ENCODE peak calls at places on chromosomes 13 and 19, in nine cellular contexts. One of them, this sample, is unnamed.

GRCh38 chr13:31276386-31276785 is 76.6 kb downstream of the B3GLCT start:
- DNase-seq in epithelial cell of proximal tubule: no peak
- DNase-seq in fibroblast of lung: peak
- DNase-seq in AG10803: no peak
- DNase-seq in omental fat pad: no peak
- DNase-seq in B cell: no peak
- DNase-seq in choroid plexus epithelial cell: peak
- DNase-seq in MCF 10A: no peak
- DNase-seq in type B pancreatic cell: no peak
- DNase-seq in this sample: no peak

GRCh38 chr19:17076539-17076919 is 952 bp downstream of the MYO9B start:
- DNase-seq in AG10803: peak
- DNase-seq in epithelial cell of proximal tubule: no peak
- DNase-seq in B cell: no peak
- DNase-seq in type B pancreatic cell: no peak
- DNase-seq in fibroblast of lung: no peak
- DNase-seq in omental fat pad: no peak
- DNase-seq in choroid plexus epithelial cell: no peak
- DNase-seq in MCF 10A: peak
- DNase-seq in this sample: peak

GRCh38 chr19:47230122-47230920 is 678 bp downstream of the BBC3 start:
- DNase-seq in epithelial cell of proximal tubule: no peak
- DNase-seq in MCF 10A: peak
- DNase-seq in choroid plexus epithelial cell: peak
- DNase-seq in fibroblast of lung: peak
- DNase-seq in omental fat pad: peak
- DNase-seq in B cell: peak
- DNase-seq in type B pancreatic cell: peak
- DNase-seq in AG10803: peak
- DNase-seq in this sample: peak

GRCh38 chr19:35224681-35225604 is 3.6 kb downstream of the FAM187B start:
- DNase-seq in fibroblast of lung: no peak
- DNase-seq in B cell: peak
- DNase-seq in omental fat pad: no peak
- DNase-seq in type B pancreatic cell: peak
- DNase-seq in AG10803: no peak
- DNase-seq in choroid plexus epithelial cell: no peak
- DNase-seq in MCF 10A: no peak
- DNase-seq in epithelial cell of proximal tubule: no peak
- DNase-seq in this sample: no peak

GRCh38 chr19:39499082-39499642 is 415 bp downstream of the DLL3 start:
- DNase-seq in choroid plexus epithelial cell: peak
- DNase-seq in B cell: peak
- DNase-seq in MCF 10A: no peak
- DNase-seq in omental fat pad: no peak
- DNase-seq in epithelial cell of proximal tubule: no peak
- DNase-seq in AG10803: no peak
- DNase-seq in type B pancreatic cell: peak
- DNase-seq in fibroblast of lung: peak
- DNase-seq in this sample: no peak

GRCh38 chr13:78586706-78587105 is 16.6 kb downstream of the POU4F1 start:
- DNase-seq in omental fat pad: no peak
- DNase-seq in B cell: no peak
- DNase-seq in AG10803: no peak
- DNase-seq in fibroblast of lung: no peak
- DNase-seq in epithelial cell of proximal tubule: no peak
- DNase-seq in MCF 10A: no peak
- DNase-seq in type B pancreatic cell: no peak
- DNase-seq in choroid plexus epithelial cell: no peak
- DNase-seq in this sample: no peak

GRCh38 chr13:23735329-23735728 is 153.9 kb downstream of the MIPEP start:
- DNase-seq in AG10803: no peak
- DNase-seq in omental fat pad: no peak
- DNase-seq in B cell: no peak
- DNase-seq in epithelial cell of proximal tubule: no peak
- DNase-seq in MCF 10A: no peak
- DNase-seq in fibroblast of lung: no peak
- DNase-seq in type B pancreatic cell: no peak
- DNase-seq in choroid plexus epithelial cell: no peak
- DNase-seq in this sample: no peak

GRCh38 chr19:7533925-7534480 is 1.5 kb upstream of the PNPLA6 start:
- DNase-seq in choroid plexus epithelial cell: peak
- DNase-seq in AG10803: peak
- DNase-seq in epithelial cell of proximal tubule: no peak
- DNase-seq in fibroblast of lung: peak
- DNase-seq in type B pancreatic cell: no peak
- DNase-seq in omental fat pad: no peak
- DNase-seq in B cell: peak
- DNase-seq in MCF 10A: peak
- DNase-seq in this sample: peak

GRCh38 chr13:31314961-31315360 is 115.2 kb downstream of the B3GLCT start:
- DNase-seq in type B pancreatic cell: no peak
- DNase-seq in fibroblast of lung: no peak
- DNase-seq in epithelial cell of proximal tubule: no peak
- DNase-seq in B cell: no peak
- DNase-seq in choroid plexus epithelial cell: no peak
- DNase-seq in omental fat pad: no peak
- DNase-seq in AG10803: no peak
- DNase-seq in MCF 10A: no peak
- DNase-seq in this sample: no peak

GRCh38 chr13:28532226-28533048 is 37.5 kb upstream of the FLT1 start:
- DNase-seq in AG10803: no peak
- DNase-seq in type B pancreatic cell: no peak
- DNase-seq in fibroblast of lung: no peak
- DNase-seq in MCF 10A: no peak
- DNase-seq in choroid plexus epithelial cell: peak
- DNase-seq in epithelial cell of proximal tubule: no peak
- DNase-seq in omental fat pad: no peak
- DNase-seq in B cell: peak
- DNase-seq in this sample: no peak

GRCh38 chr13:95708390-95708774 is 31.4 kb downstream of the DNAJC3 start:
- DNase-seq in type B pancreatic cell: no peak
- DNase-seq in B cell: no peak
- DNase-seq in choroid plexus epithelial cell: no peak
- DNase-seq in MCF 10A: no peak
- DNase-seq in AG10803: no peak
- DNase-seq in fibroblast of lung: no peak
- DNase-seq in omental fat pad: no peak
- DNase-seq in epithelial cell of proximal tubule: no peak
- DNase-seq in this sample: no peak

GRCh38 chr19:710767-711166 is 2.0 kb downstream of the PALM start:
- DNase-seq in B cell: no peak
- DNase-seq in AG10803: peak
- DNase-seq in epithelial cell of proximal tubule: no peak
- DNase-seq in fibroblast of lung: peak
- DNase-seq in type B pancreatic cell: no peak
- DNase-seq in MCF 10A: no peak
- DNase-seq in omental fat pad: no peak
- DNase-seq in choroid plexus epithelial cell: no peak
- DNase-seq in this sample: no peak

GRCh38 chr19:58088521-58089052 is 9.4 kb downstream of the ZSCAN18 start:
- DNase-seq in fibroblast of lung: no peak
- DNase-seq in choroid plexus epithelial cell: no peak
- DNase-seq in type B pancreatic cell: no peak
- DNase-seq in MCF 10A: no peak
- DNase-seq in B cell: no peak
- DNase-seq in omental fat pad: no peak
- DNase-seq in epithelial cell of proximal tubule: no peak
- DNase-seq in AG10803: no peak
- DNase-seq in this sample: no peak

GRCh38 chr13:59547950-59548349 is 615.8 kb downstream of the DIAPH3 start:
- DNase-seq in type B pancreatic cell: no peak
- DNase-seq in B cell: no peak
- DNase-seq in AG10803: no peak
- DNase-seq in omental fat pad: no peak
- DNase-seq in choroid plexus epithelial cell: no peak
- DNase-seq in MCF 10A: no peak
- DNase-seq in epithelial cell of proximal tubule: no peak
- DNase-seq in fibroblast of lung: no peak
- DNase-seq in this sample: no peak
- TF ChIP-seq CTCF in type B pancreatic cell: no peak
- TF ChIP-seq CTCF in B cell: no peak
- TF ChIP-seq CTCF in AG10803: no peak
- TF ChIP-seq CTCF in omental fat pad: no peak
- TF ChIP-seq CTCF in choroid plexus epithelial cell: peak
- TF ChIP-seq CTCF in MCF 10A: no peak
- TF ChIP-seq CTCF in epithelial cell of proximal tubule: no peak
- TF ChIP-seq CTCF in fibroblast of lung: no peak
- TF ChIP-seq CTCF in this sample: no peak

GRCh38 chr13:57627663-57628062 is 3.9 kb upstream of the PCDH17 start:
- DNase-seq in type B pancreatic cell: no peak
- DNase-seq in fibroblast of lung: peak
- DNase-seq in choroid plexus epithelial cell: peak
- DNase-seq in AG10803: peak
- DNase-seq in MCF 10A: peak
- DNase-seq in B cell: no peak
- DNase-seq in omental fat pad: no peak
- DNase-seq in epithelial cell of proximal tubule: no peak
- DNase-seq in this sample: no peak
- TF ChIP-seq CTCF in type B pancreatic cell: peak
- TF ChIP-seq CTCF in fibroblast of lung: peak
- TF ChIP-seq CTCF in choroid plexus epithelial cell: peak
- TF ChIP-seq CTCF in AG10803: peak
- TF ChIP-seq CTCF in MCF 10A: peak
- TF ChIP-seq CTCF in B cell: peak
- TF ChIP-seq CTCF in omental fat pad: no peak
- TF ChIP-seq CTCF in epithelial cell of proximal tubule: peak
- TF ChIP-seq CTCF in this sample: peak

DNA sequence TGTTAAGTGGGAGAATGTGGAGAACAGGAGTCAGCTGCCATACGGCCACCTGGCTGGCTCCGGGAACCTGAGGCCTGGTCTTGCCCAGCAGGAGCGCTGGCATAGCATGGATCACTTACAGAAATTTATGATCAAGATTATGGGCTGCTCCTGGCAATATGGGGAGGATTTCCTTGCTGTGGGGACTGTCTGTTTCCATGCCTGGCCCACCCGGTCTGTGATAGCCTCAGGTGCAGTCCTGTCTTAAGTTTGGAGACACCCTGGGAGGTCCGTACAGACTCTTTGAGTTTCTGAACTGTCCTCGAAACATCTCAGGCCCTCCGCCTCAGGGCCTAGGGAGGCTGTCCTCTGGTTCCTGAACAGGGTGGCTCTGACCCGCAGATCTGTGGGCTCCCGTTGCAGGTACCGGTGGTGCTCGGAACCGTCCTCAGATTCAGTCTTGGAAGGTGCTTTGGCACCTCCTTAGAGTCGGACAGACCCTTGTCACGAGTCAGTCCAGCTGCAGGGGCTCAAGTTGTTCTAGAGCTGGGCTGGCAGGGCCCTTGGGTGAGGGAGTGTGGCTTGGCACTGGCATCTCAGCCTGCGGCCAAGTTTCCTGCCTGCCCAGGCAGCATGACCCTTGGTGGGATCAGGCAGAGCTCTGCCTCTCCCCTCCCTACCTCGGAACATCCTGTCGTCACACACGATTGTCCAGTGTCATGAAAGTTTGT is 4.9 kb downstream of the TFDP1 start:
- DNase-seq in fibroblast of lung: no peak
- DNase-seq in AG10803: no peak
- DNase-seq in MCF 10A: no peak
- DNase-seq in epithelial cell of proximal tubule: no peak
- DNase-seq in omental fat pad: no peak
- DNase-seq in choroid plexus epithelial cell: no peak
- DNase-seq in B cell: no peak
- DNase-seq in type B pancreatic cell: peak
- DNase-seq in this sample: no peak
- TF ChIP-seq CTCF in fibroblast of lung: no peak
- TF ChIP-seq CTCF in AG10803: no peak
- TF ChIP-seq CTCF in MCF 10A: no peak
- TF ChIP-seq CTCF in epithelial cell of proximal tubule: no peak
- TF ChIP-seq CTCF in omental fat pad: no peak
- TF ChIP-seq CTCF in choroid plexus epithelial cell: no peak
- TF ChIP-seq CTCF in B cell: no peak
- TF ChIP-seq CTCF in type B pancreatic cell: no peak
- TF ChIP-seq CTCF in this sample: no peak

GRCh38 chr19:18587962-18588610 is 512 bp upstream of the REX1BD start:
- DNase-seq in choroid plexus epithelial cell: no peak
- DNase-seq in MCF 10A: no peak
- DNase-seq in fibroblast of lung: no peak
- DNase-seq in omental fat pad: no peak
- DNase-seq in epithelial cell of proximal tubule: no peak
- DNase-seq in type B pancreatic cell: no peak
- DNase-seq in B cell: no peak
- DNase-seq in AG10803: no peak
- DNase-seq in this sample: no peak

GRCh38 chr19:18588611-18589379 is at the start of gene REX1BD:
- DNase-seq in B cell: peak
- DNase-seq in MCF 10A: peak
- DNase-seq in type B pancreatic cell: peak
- DNase-seq in choroid plexus epithelial cell: peak
- DNase-seq in epithelial cell of proximal tubule: no peak
- DNase-seq in fibroblast of lung: peak
- DNase-seq in AG10803: peak
- DNase-seq in omental fat pad: no peak
- DNase-seq in this sample: peak

GRCh38 chr19:18587561-18587960 is 1.0 kb upstream of the REX1BD start:
- DNase-seq in omental fat pad: no peak
- DNase-seq in MCF 10A: no peak
- DNase-seq in choroid plexus epithelial cell: no peak
- DNase-seq in B cell: no peak
- DNase-seq in fibroblast of lung: no peak
- DNase-seq in epithelial cell of proximal tubule: no peak
- DNase-seq in type B pancreatic cell: no peak
- DNase-seq in AG10803: no peak
- DNase-seq in this sample: no peak

GRCh38 chr19:18590273-18591272 is 2.0 kb downstream of the REX1BD start:
- DNase-seq in AG10803: peak
- DNase-seq in type B pancreatic cell: peak
- DNase-seq in B cell: no peak
- DNase-seq in omental fat pad: no peak
- DNase-seq in MCF 10A: peak
- DNase-seq in fibroblast of lung: peak
- DNase-seq in choroid plexus epithelial cell: peak
- DNase-seq in epithelial cell of proximal tubule: no peak
- DNase-seq in this sample: no peak

DNA sequence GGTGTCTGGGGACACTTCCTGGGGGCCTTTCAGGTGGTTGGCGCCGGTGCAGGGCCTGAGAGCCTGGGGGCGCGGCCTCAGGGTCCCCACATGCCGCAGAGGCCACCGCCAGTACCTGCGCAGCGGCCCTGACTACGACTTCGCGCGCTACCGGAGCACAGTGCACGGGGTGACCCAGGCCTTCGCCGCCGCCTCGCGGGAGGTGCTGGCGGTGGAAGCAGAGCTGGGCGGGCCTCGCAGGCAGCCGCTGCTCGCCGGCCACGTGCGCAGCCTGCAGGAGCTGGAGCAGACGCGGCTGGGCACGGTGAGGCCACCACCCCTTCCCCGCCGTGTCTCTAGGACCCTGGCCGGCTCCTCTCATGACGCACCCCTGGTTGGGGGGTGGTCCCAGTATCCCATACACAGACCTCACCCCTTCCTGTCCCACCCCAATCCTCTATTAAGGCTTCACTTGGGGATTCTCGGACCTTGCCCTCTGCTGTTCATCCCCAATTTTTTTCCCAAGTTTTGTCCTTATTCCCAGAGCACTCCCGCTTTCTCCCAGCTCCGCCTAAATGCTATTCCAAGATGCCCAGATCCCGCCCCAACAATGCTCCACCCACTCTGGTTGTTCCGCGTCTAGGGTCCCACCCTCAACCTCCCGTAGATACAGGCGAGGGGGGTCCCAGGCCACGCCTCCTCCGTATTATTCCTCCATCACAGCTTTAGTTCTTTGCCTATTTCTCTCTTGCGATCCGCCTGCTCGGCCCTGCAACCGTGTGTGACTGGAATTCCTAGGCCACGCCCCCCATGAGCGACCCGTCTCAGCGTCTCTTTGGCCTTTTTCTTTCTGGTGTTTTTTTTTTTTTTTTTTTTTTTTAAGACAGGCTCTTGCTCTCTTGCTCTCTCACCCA is 1.0 kb downstream of the REX1BD start:
- DNase-seq in MCF 10A: peak
- DNase-seq in omental fat pad: no peak
- DNase-seq in AG10803: peak
- DNase-seq in type B pancreatic cell: no peak
- DNase-seq in choroid plexus epithelial cell: peak
- DNase-seq in fibroblast of lung: peak
- DNase-seq in B cell: peak
- DNase-seq in epithelial cell of proximal tubule: no peak
- DNase-seq in this sample: peak
- TF ChIP-seq CTCF in MCF 10A: peak
- TF ChIP-seq CTCF in omental fat pad: no peak
- TF ChIP-seq CTCF in AG10803: peak
- TF ChIP-seq CTCF in type B pancreatic cell: no peak
- TF ChIP-seq CTCF in choroid plexus epithelial cell: peak
- TF ChIP-seq CTCF in fibroblast of lung: no peak
- TF ChIP-seq CTCF in B cell: no peak
- TF ChIP-seq CTCF in epithelial cell of proximal tubule: no peak
- TF ChIP-seq CTCF in this sample: peak

This sample was measured in Peyer's patch.